ENCODE peak calls at places on chromosomes 6 and 20, in seven cellular contexts. One of them, this sample, is unnamed. For H3K9me3, the result is how much of the 10 kb centered on the place peaks cover.

GRCh38 chr6:43953794-43954310 is 173.4 kb downstream of the MRPL14 start:
- DNase-seq in mucosa of descending colon: no peak
- DNase-seq in IMR-90: no peak
- DNase-seq in SJSA1: no peak
- DNase-seq in transverse colon: no peak
- DNase-seq in K562: no peak
- DNase-seq in lung: no peak
- DNase-seq in this sample: peak

GRCh38 chr20:59125332-59125731 is 38.3 kb upstream of the ZNF831 start:
- DNase-seq in mucosa of descending colon: no peak
- DNase-seq in IMR-90: no peak
- DNase-seq in SJSA1: no peak
- DNase-seq in transverse colon: no peak
- DNase-seq in K562: no peak
- DNase-seq in lung: no peak
- DNase-seq in this sample: no peak

GRCh38 chr6:128310061-128310460 is 210.3 kb downstream of the PTPRK start:
- DNase-seq in mucosa of descending colon: no peak
- DNase-seq in IMR-90: peak
- DNase-seq in SJSA1: no peak
- DNase-seq in transverse colon: no peak
- DNase-seq in K562: no peak
- DNase-seq in lung: no peak
- DNase-seq in this sample: no peak

GRCh38 chr20:53942121-53942816 is 128.1 kb downstream of the BCAS1 start:
- DNase-seq in mucosa of descending colon: no peak
- DNase-seq in IMR-90: no peak
- DNase-seq in SJSA1: no peak
- DNase-seq in transverse colon: no peak
- DNase-seq in K562: no peak
- DNase-seq in lung: no peak
- DNase-seq in this sample: peak

GRCh38 chr6:13495818-13496217 is 8.4 kb upstream of the GFOD1 start:
- DNase-seq in mucosa of descending colon: no peak
- DNase-seq in IMR-90: no peak
- DNase-seq in SJSA1: no peak
- DNase-seq in transverse colon: no peak
- DNase-seq in K562: no peak
- DNase-seq in lung: no peak
- DNase-seq in this sample: no peak

GRCh38 chr6:155117266-155117665 is 122.2 kb downstream of the TIAM2 start:
- DNase-seq in mucosa of descending colon: no peak
- DNase-seq in IMR-90: peak
- DNase-seq in SJSA1: peak
- DNase-seq in transverse colon: no peak
- DNase-seq in K562: no peak
- DNase-seq in lung: no peak
- DNase-seq in this sample: no peak

GRCh38 chr20:1895674-1896496 is 678 bp downstream of the SIRPA start:
- DNase-seq in mucosa of descending colon: peak
- DNase-seq in IMR-90: no peak
- DNase-seq in SJSA1: no peak
- DNase-seq in transverse colon: no peak
- DNase-seq in K562: no peak
- DNase-seq in lung: no peak
- DNase-seq in this sample: no peak

GRCh38 chr20:13817342-13817741 is 32.5 kb downstream of the NDUFAF5 start:
- DNase-seq in mucosa of descending colon: no peak
- DNase-seq in IMR-90: peak
- DNase-seq in SJSA1: no peak
- DNase-seq in transverse colon: no peak
- DNase-seq in K562: no peak
- DNase-seq in lung: no peak
- DNase-seq in this sample: no peak

GRCh38 chr20:5073154-5074049 is 46.4 kb downstream of the PCNA start:
- DNase-seq in mucosa of descending colon: peak
- DNase-seq in IMR-90: peak
- DNase-seq in SJSA1: peak
- DNase-seq in transverse colon: peak
- DNase-seq in K562: no peak
- DNase-seq in lung: peak
- DNase-seq in this sample: no peak

GRCh38 chr6:77040566-77041195 is 422.6 kb downstream of the HTR1B start:
- DNase-seq in mucosa of descending colon: no peak
- DNase-seq in IMR-90: peak
- DNase-seq in SJSA1: no peak
- DNase-seq in transverse colon: no peak
- DNase-seq in K562: no peak
- DNase-seq in lung: no peak
- DNase-seq in this sample: no peak

GRCh38 chr6:37155394-37156312 is 14.3 kb upstream of the PIM1 start:
- DNase-seq in mucosa of descending colon: no peak
- DNase-seq in IMR-90: no peak
- DNase-seq in SJSA1: no peak
- DNase-seq in transverse colon: peak
- DNase-seq in K562: peak
- DNase-seq in lung: no peak
- DNase-seq in this sample: no peak

GRCh38 chr6:24757610-24758009 is 17.1 kb upstream of the GMNN start:
- DNase-seq in mucosa of descending colon: no peak
- DNase-seq in IMR-90: no peak
- DNase-seq in SJSA1: no peak
- DNase-seq in transverse colon: no peak
- DNase-seq in K562: no peak
- DNase-seq in lung: no peak
- DNase-seq in this sample: no peak

GRCh38 chr6:80132942-80133517 is 26.6 kb downstream of the BCKDHB start:
- DNase-seq in mucosa of descending colon: peak
- DNase-seq in IMR-90: peak
- DNase-seq in SJSA1: peak
- DNase-seq in transverse colon: peak
- DNase-seq in K562: peak
- DNase-seq in lung: peak
- DNase-seq in this sample: no peak

GRCh38 chr6:161359617-161359945 is 85.7 kb upstream of the AGPAT4 start:
- DNase-seq in mucosa of descending colon: no peak
- DNase-seq in IMR-90: no peak
- DNase-seq in SJSA1: no peak
- DNase-seq in transverse colon: no peak
- DNase-seq in K562: no peak
- DNase-seq in lung: no peak
- DNase-seq in this sample: no peak

GRCh38 chr20:51372176-51372803 is 170.2 kb downstream of the NFATC2 start:
- DNase-seq in mucosa of descending colon: peak
- DNase-seq in IMR-90: peak
- DNase-seq in SJSA1: peak
- DNase-seq in transverse colon: peak
- DNase-seq in K562: peak
- DNase-seq in lung: peak
- DNase-seq in this sample: no peak

GRCh38 chr20:4451487-4451886 is 270.2 kb upstream of the PRND start:
- DNase-seq in mucosa of descending colon: no peak
- DNase-seq in IMR-90: no peak
- DNase-seq in SJSA1: no peak
- DNase-seq in transverse colon: no peak
- DNase-seq in K562: no peak
- DNase-seq in lung: peak
- DNase-seq in this sample: no peak

DNA sequence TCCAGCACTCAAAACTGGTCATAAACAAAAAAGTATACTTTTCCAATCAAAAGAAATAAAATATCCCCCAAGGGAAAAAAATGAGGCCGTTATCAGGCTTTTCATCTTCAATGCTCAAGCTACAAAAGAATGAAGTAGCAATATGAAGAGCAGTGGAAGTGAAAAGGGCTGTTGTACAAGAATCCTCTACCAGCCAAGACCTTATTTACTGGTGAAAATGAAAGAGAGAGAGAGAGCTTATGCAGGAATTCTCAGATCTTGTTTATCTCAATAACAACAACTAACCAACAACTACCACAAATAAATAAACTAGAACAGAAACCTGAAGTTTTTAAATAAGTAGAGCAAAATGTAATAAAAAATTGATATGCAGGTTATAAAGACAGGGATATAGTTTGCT is 400.6 kb downstream of the HDGFL1 start:
- DNase-seq in mucosa of descending colon: no peak
- DNase-seq in IMR-90: no peak
- DNase-seq in SJSA1: no peak
- DNase-seq in transverse colon: no peak
- DNase-seq in K562: no peak
- DNase-seq in lung: no peak
- DNase-seq in this sample: no peak
- H3K9me3 ChIP-seq in mucosa of descending colon: under half
- H3K9me3 ChIP-seq in IMR-90: under half
- H3K9me3 ChIP-seq in SJSA1: under half
- H3K9me3 ChIP-seq in transverse colon: under half
- H3K9me3 ChIP-seq in K562: under half
- H3K9me3 ChIP-seq in lung: under half
- H3K9me3 ChIP-seq in this sample: under half

GRCh38 chr20:39800548-39800947 is 838.4 kb downstream of the DHX35 start:
- DNase-seq in mucosa of descending colon: peak
- DNase-seq in IMR-90: peak
- DNase-seq in SJSA1: no peak
- DNase-seq in transverse colon: no peak
- DNase-seq in K562: no peak
- DNase-seq in lung: peak
- DNase-seq in this sample: no peak

GRCh38 chr20:39795401-39796272 is 833.5 kb downstream of the DHX35 start:
- DNase-seq in mucosa of descending colon: no peak
- DNase-seq in IMR-90: peak
- DNase-seq in SJSA1: no peak
- DNase-seq in transverse colon: no peak
- DNase-seq in K562: no peak
- DNase-seq in lung: no peak
- DNase-seq in this sample: no peak

GRCh38 chr20:39800111-39800510 is 838.0 kb downstream of the DHX35 start:
- DNase-seq in mucosa of descending colon: no peak
- DNase-seq in IMR-90: peak
- DNase-seq in SJSA1: no peak
- DNase-seq in transverse colon: no peak
- DNase-seq in K562: no peak
- DNase-seq in lung: no peak
- DNase-seq in this sample: no peak

DNA sequence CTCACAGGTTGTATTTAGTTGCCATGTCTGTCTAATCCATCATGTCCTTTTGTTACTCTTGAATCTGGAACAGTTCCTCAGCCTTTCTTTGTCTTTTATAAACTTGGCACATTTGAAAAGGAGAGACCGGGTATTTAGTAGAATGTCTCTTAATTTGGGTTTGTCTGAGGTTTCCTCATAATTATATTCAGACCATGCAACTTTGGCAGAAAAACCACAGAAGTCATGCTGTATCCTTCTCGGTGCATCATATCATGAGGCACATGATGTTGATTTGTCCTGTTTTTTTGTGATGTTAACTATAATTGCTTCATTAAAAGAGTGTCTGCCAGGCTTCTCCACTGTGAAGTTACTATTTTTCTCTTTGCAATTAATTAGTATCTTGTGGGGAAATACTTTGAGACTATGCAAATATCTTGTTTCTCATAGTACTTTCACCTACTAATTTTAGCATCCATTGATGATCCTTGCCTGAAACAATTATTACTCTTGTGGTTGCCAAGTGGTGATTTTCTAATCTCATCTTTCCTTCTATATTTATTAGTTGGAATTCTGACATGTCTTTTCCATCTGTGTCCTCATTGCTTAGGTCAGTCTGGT is 837.3 kb downstream of the DHX35 start:
- DNase-seq in mucosa of descending colon: no peak
- DNase-seq in IMR-90: no peak
- DNase-seq in SJSA1: no peak
- DNase-seq in transverse colon: no peak
- DNase-seq in K562: no peak
- DNase-seq in lung: no peak
- DNase-seq in this sample: no peak
- H3K9me3 ChIP-seq in mucosa of descending colon: under half
- H3K9me3 ChIP-seq in IMR-90: under half
- H3K9me3 ChIP-seq in SJSA1: under half
- H3K9me3 ChIP-seq in transverse colon: under half
- H3K9me3 ChIP-seq in K562: under half
- H3K9me3 ChIP-seq in lung: under half
- H3K9me3 ChIP-seq in this sample: under half

DNA sequence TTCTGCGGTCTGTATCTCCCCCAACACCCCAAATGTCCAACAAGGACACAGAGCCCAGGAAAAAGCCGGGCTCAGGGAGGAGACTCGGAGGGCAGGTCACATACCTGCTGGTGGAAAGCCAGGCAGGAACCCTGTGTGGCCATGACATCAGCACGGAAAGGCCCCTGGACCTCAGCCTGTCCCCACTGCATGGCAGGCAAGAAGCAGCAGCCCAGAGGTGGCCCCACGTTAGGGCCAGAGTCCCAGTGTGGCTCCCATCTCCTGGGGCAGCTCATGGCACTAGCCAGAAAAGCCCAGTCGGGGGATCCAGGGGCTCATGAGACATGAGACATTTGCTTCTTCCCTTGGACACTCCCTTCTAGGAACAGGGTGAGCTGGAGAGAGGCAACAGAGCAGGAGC is 258.7 kb downstream of the DLL1 start:
- DNase-seq in mucosa of descending colon: no peak
- DNase-seq in IMR-90: no peak
- DNase-seq in SJSA1: no peak
- DNase-seq in transverse colon: peak
- DNase-seq in K562: no peak
- DNase-seq in lung: no peak
- DNase-seq in this sample: peak
- H3K9me3 ChIP-seq in mucosa of descending colon: under half
- H3K9me3 ChIP-seq in IMR-90: under half
- H3K9me3 ChIP-seq in SJSA1: under half
- H3K9me3 ChIP-seq in transverse colon: under half
- H3K9me3 ChIP-seq in K562: under half
- H3K9me3 ChIP-seq in lung: under half
- H3K9me3 ChIP-seq in this sample: under half

GRCh38 chr6:28776269-28777146 is 147.3 kb downstream of the TRIM27 start:
- DNase-seq in mucosa of descending colon: no peak
- DNase-seq in IMR-90: no peak
- DNase-seq in SJSA1: no peak
- DNase-seq in transverse colon: no peak
- DNase-seq in K562: peak
- DNase-seq in lung: no peak
- DNase-seq in this sample: no peak
- H3K9me3 ChIP-seq in mucosa of descending colon: under half
- H3K9me3 ChIP-seq in IMR-90: under half
- H3K9me3 ChIP-seq in SJSA1: under half
- H3K9me3 ChIP-seq in transverse colon: under half
- H3K9me3 ChIP-seq in K562: under half
- H3K9me3 ChIP-seq in lung: under half
- H3K9me3 ChIP-seq in this sample: under half

GRCh38 chr20:49318091-49318429 is 40.2 kb upstream of the ZNFX1 start:
- DNase-seq in mucosa of descending colon: no peak
- DNase-seq in IMR-90: no peak
- DNase-seq in SJSA1: no peak
- DNase-seq in transverse colon: no peak
- DNase-seq in K562: no peak
- DNase-seq in lung: no peak
- DNase-seq in this sample: no peak
- H3K9me3 ChIP-seq in mucosa of descending colon: under half
- H3K9me3 ChIP-seq in IMR-90: under half
- H3K9me3 ChIP-seq in SJSA1: under half
- H3K9me3 ChIP-seq in transverse colon: under half
- H3K9me3 ChIP-seq in K562: under half
- H3K9me3 ChIP-seq in lung: under half
- H3K9me3 ChIP-seq in this sample: under half

This sample was measured in vagina.